ENCODE peak calls at places on chromosomes 11 and 22, in five cellular contexts. L, N, F, Y and Z are unnamed samples.

GRCh38 chr11:46446343-46446751 is 54.8 kb upstream of the CHRM4 start:
- DNase-seq in L (no peak), N (no peak), F (no peak), Y (no peak), Z (peak)

GRCh38 chr11:37689951-37690350 is 1091.9 kb upstream of the RAG2 start:
- DNase-seq in L (no peak), N (no peak), F (no peak), Y (no peak), Z (no peak)

GRCh38 chr11:17506942-17507341 is 30.3 kb upstream of the ABCC8 start:
- DNase-seq in L (peak), N (no peak), F (no peak), Y (no peak), Z (no peak)

GRCh38 chr11:70913715-70914231 is 338.6 kb downstream of the SHANK2 start:
- DNase-seq in L (no peak), N (no peak), F (no peak), Y (no peak), Z (no peak)

GRCh38 chr11:43937434-43938411 is 4.7 kb upstream of the C11orf96 start:
- DNase-seq in L (peak), N (no peak), F (no peak), Y (no peak), Z (peak)

GRCh38 chr11:77400306-77400705 is 73.6 kb downstream of the PAK1 start:
- DNase-seq in L (no peak), N (no peak), F (no peak), Y (no peak), Z (no peak)

GRCh38 chr11:134119094-134119493 is 50.2 kb downstream of the JAM3 start:
- DNase-seq in L (no peak), N (no peak), F (no peak), Y (no peak), Z (peak)

GRCh38 chr11:105862736-105863367 is 159.2 kb downstream of the MSANTD4 start:
- DNase-seq in L (no peak), N (no peak), F (no peak), Y (no peak), Z (peak)

GRCh38 chr11:122711831-122712378 is 56.4 kb downstream of the UBASH3B start:
- DNase-seq in L (no peak), N (no peak), F (no peak), Y (no peak), Z (peak)

GRCh38 chr11:114060402-114061052 is 1.0 kb downstream of the ZBTB16 start:
- DNase-seq in L (peak), N (peak), F (no peak), Y (no peak), Z (no peak)

GRCh38 chr11:43802509-43802908 is 78.1 kb upstream of the ALKBH3 start:
- DNase-seq in L (no peak), N (no peak), F (no peak), Y (no peak), Z (no peak)

GRCh38 chr22:39255449-39256185 is 10.8 kb upstream of the PDGFB start:
- DNase-seq in L (no peak), N (no peak), F (no peak), Y (no peak), Z (no peak)

GRCh38 chr11:57458410-57459111 is 1.8 kb upstream of the RTN4RL2 start:
- DNase-seq in L (peak), N (peak), F (no peak), Y (peak), Z (no peak)

GRCh38 chr11:971092-971690 is 45.5 kb downstream of the AP2A2 start:
- DNase-seq in L (no peak), N (no peak), F (no peak), Y (no peak), Z (no peak)

GRCh38 chr11:44327730-44328691 is 18.1 kb upstream of the ALX4 start:
- DNase-seq in L (no peak), N (no peak), F (no peak), Y (no peak), Z (no peak)

GRCh38 chr11:94494200-94494545 is 389 bp downstream of the ANKRD49 start:
- DNase-seq in L (no peak), N (no peak), F (no peak), Y (no peak), Z (no peak)

GRCh38 chr22:36175892-36176291 is 15.3 kb upstream of the APOL3 start:
- DNase-seq in L (no peak), N (no peak), F (no peak), Y (no peak), Z (no peak)
- TF ChIP-seq CTCF in L (no peak), N (peak), F (peak), Y (no peak), Z (peak)

DNA sequence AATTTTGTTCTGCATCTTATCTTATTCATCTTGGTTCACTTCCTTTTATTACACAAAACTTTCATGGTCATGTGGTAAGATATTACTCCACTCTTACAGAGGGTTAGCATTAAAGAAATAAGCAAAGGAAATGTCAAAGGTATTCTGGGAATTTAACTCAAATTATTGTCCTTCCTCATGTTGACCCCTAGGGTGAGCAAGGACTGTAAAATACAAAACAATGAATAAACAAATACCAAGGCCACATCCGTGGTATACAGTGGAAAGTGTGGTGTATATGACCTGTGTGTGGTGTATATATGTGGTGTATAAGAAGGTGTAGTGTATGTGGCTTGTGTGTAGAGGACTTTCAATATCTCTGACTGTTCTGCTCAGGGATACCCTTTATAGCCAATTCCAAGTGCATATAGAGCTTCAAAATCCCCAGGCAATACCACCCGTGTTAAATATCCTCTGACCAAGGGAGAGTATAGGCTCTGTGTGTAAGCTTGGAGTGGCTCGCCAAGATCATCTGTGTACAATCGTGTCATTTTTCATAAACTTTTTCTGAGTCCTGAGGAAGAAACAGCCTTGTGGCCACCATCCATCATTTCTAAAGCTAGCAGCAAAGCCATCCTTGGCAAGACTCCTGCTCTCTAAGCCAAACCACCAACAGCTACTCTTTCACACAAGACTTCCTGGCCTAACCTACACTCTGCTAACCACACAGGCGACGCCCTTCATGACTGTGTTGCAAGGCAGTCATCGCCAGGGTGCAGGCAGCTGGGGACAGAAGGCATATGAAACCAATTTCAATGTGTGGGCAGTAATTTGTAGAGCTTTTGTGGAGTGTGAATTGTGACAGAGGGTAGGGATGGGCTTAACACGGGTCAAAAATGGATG is 548.0 kb downstream of the ETS1 start:
- DNase-seq in L (no peak), N (no peak), F (peak), Y (no peak), Z (peak)
- TF ChIP-seq CTCF in L (no peak), N (peak), F (no peak), Y (no peak), Z (peak)

GRCh38 chr11:102666331-102666957 is 39.1 kb downstream of the MMP27 start:
- DNase-seq in L (peak), N (no peak), F (no peak), Y (no peak), Z (peak)

GRCh38 chr11:102664001-102664752 is 39.0 kb upstream of the MMP20 start:
- DNase-seq in L (peak), N (peak), F (no peak), Y (no peak), Z (no peak)

DNA sequence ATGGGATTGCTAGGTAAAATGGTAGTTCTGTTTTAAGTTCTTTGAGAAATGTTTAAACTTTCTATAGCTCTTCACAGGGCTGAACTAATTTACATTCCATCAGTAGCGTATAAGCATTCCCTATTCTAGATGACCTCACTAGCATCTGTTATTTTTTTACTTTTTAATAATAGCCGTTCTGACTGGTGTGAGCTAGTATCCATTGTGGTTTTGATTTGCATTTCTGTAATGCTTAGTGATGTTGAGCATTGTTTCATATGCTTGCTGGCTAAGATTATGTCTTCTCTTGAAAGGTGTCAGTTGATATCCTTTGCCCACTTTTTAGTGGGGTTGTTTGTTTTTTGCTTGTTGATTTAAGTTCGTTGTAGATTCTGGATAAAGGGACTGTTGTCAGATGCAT is 35.9 kb downstream of the MMP27 start:
- DNase-seq in L (no peak), N (no peak), F (no peak), Y (no peak), Z (no peak)
- TF ChIP-seq CTCF in L (no peak), N (no peak), F (no peak), Y (no peak), Z (no peak)

GRCh38 chr11:69050592-69051380 is 2.1 kb downstream of the TPCN2 start:
- DNase-seq in L (no peak), N (no peak), F (no peak), Y (no peak), Z (no peak)
- TF ChIP-seq CTCF in L (no peak), N (no peak), F (no peak), Y (no peak), Z (no peak)

GRCh38 chr22:33400891-33401290 is 342.7 kb upstream of the SYN3 start:
- DNase-seq in L (no peak), N (no peak), F (no peak), Y (no peak), Z (no peak)
- TF ChIP-seq CTCF in L (no peak), N (no peak), F (no peak), Y (no peak), Z (no peak)